ENCODE peak calls at places on chromosome 1, in four cellular contexts. G is keratinocyte, L is hepatocyte, U is H1. H is an unnamed sample. For H4K20me1, the result is how much of the 10 kb centered on the place peaks cover.

GRCh38 chr1:221696045-221696444 is 45.8 kb downstream of the DUSP10 start:
- DNase-seq in G (no peak), U (no peak), L (no peak), H (no peak)

GRCh38 chr1:1599030-1599916 is 662 bp downstream of the FNDC10 start:
- DNase-seq in L (peak), G (no peak), U (peak), H (peak)

GRCh38 chr1:244409648-244410164 is 42.0 kb downstream of the ADSS2 start:
- DNase-seq in L (no peak), U (no peak), G (no peak), H (no peak)

GRCh38 chr1:168301664-168302320 is 21.1 kb downstream of the TBX19 start:
- DNase-seq in L (peak), G (peak), U (no peak), H (peak)

GRCh38 chr1:202213361-202214088 is 19.9 kb downstream of the LGR6 start:
- DNase-seq in G (no peak), L (no peak), U (peak), H (peak)

GRCh38 chr1:43531453-43531905 is 796 bp downstream of the PTPRF start:
- DNase-seq in L (peak), G (no peak), U (peak), H (peak)

GRCh38 chr1:246705368-246705767 is 18.8 kb upstream of the SCCPDH start:
- DNase-seq in U (no peak), G (peak), L (no peak), H (peak)

GRCh38 chr1:160747717-160748116 is 8.7 kb downstream of the SLAMF7 start:
- DNase-seq in L (no peak), G (no peak), U (no peak), H (no peak)

GRCh38 chr1:183034682-183035081 is 11.5 kb downstream of the LAMC1 start:
- DNase-seq in L (no peak), U (no peak), G (no peak), H (no peak)

GRCh38 chr1:54337928-54338327 is 68.3 kb downstream of the SSBP3 start:
- DNase-seq in U (no peak), G (no peak), L (no peak), H (no peak)

GRCh38 chr1:54338479-54338878 is 67.7 kb downstream of the SSBP3 start:
- DNase-seq in U (no peak), L (no peak), G (no peak), H (no peak)

GRCh38 chr1:54340434-54340833 is 65.8 kb downstream of the SSBP3 start:
- DNase-seq in L (no peak), U (no peak), G (no peak), H (no peak)

GRCh38 chr1:54340876-54341275 is 65.3 kb downstream of the SSBP3 start:
- DNase-seq in L (no peak), G (no peak), U (no peak), H (no peak)

GRCh38 chr1:54339126-54339525 is 67.1 kb downstream of the SSBP3 start:
- DNase-seq in L (no peak), G (no peak), U (no peak), H (no peak)
- H4K20me1 ChIP-seq in L (under half), G (under half), U (under half), H (under half)

DNA sequence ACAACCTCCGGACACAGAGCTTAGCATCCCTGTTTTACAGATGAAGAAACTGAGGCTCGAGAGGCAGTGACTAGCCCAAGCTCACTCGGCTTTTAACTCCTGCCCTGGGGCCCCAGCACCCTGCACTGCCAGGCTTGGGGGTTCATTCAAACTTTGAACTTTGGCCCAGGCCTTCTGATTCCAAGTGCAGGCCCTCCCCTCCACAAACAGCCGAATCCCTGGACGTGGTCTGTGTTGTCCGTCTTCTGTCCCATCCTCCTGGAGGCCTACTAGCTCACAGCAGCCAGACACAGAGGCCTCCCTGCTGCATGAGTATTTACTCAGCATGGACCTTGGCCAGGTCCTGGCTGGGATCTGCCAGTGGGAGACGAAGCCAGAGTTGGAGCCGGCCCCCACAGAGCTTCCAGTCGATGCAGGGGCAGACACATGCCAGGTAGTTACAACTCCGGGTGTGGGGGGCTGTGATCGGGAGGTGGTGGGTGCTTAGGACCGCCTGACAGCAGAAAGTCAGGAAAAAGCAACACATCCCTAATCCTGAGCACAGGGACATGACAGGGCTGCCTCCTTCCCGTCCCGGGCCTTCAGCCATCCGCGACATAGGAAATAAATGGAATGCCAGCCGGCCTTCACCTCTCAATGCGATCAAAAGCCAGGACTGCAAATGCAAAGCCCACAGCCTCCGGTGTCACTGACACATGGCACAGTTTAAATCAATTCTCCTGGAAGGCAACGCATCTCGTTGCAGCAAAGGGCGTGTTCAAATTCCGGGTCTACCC is 7.4 kb downstream of the IFFO2 start:
- DNase-seq in L (peak), G (no peak), U (no peak), H (peak)
- H4K20me1 ChIP-seq in L (under half), G (under half), U (under half), H (under half)

DNA sequence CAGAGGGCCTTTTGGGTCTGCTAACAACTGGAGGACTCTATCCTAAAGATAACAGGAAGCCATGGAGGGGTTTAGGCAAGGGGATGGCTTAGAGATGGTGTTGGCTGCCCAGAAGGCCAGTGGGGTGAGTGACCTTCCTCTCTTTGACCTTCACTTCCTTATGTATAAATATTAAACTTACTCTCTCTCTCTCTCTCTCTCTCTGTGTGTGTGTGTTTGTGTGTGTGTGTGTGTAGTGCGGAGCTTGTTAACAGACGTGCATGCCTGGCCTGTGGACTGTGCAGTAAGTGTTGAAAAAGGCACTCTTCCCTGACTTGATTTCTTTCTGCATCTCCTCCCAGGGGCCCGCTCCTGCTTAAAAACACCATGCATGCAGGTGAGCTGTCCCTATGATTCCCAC is 10.0 kb downstream of the MROH7 start:
- DNase-seq in G (no peak), L (no peak), U (no peak), H (peak)
- H4K20me1 ChIP-seq in G (under half), L (under half), U (under half), H (under half)

GRCh38 chr1:51878307-51878615 is 266 bp downstream of the NRDC start:
- DNase-seq in G (no peak), L (no peak), U (no peak), H (no peak)

GRCh38 chr1:51877434-51878306 is 857 bp downstream of the NRDC start:
- DNase-seq in L (peak), U (no peak), G (no peak), H (no peak)

GRCh38 chr1:51878616-51879336 is at the start of gene NRDC:
- DNase-seq in L (peak), G (peak), U (peak), H (peak)

GRCh38 chr1:51875291-51875772 is 3.2 kb downstream of the NRDC start:
- DNase-seq in L (no peak), U (no peak), G (no peak), H (no peak)

DNA sequence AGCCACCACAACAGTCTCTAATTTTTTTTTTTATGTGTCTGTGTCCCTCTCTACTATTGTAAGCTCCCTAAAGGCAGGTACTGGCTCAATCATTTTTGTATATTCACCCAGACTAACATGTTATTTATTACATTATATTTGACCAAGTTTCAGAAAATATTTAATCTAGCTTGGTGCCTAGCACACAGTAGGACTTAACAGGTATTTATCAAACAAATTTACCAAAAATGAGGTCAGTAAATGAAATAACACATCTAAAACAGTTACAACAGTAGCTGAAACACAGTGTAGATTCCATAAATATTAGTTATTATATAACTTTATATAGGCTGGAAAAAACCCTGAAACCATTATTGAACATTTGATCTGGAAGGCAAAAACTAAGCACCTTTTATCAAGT is 2.7 kb downstream of the NRDC start:
- DNase-seq in G (no peak), U (no peak), L (no peak), H (no peak)
- H4K20me1 ChIP-seq in G (under half), U (under half), L (under half), H (under half)

GRCh38 chr1:110007045-110007444 is 22.5 kb downstream of the AHCYL1 start:
- DNase-seq in U (no peak), G (no peak), L (no peak), H (no peak)

GRCh38 chr1:110006516-110006915 is 22.0 kb downstream of the AHCYL1 start:
- DNase-seq in L (no peak), G (no peak), U (no peak), H (no peak)

GRCh38 chr1:110005971-110006370 is 21.4 kb downstream of the AHCYL1 start:
- DNase-seq in L (no peak), G (no peak), U (no peak), H (no peak)

GRCh38 chr1:110008971-110009565 is 24.5 kb downstream of the AHCYL1 start:
- DNase-seq in U (no peak), L (no peak), G (no peak), H (no peak)

GRCh38 chr1:110007458-110007857 is 22.9 kb downstream of the AHCYL1 start:
- DNase-seq in L (no peak), G (no peak), U (no peak), H (no peak)
- H4K20me1 ChIP-seq in L (under half), G (under half), U (under half), H (under half)

H was measured in osteoblast.